ENCODE peak calls at places on chromosomes 2 and 18, in nine cellular contexts. One of them, this sample, is unnamed.

GRCh38 chr2:127128508-127128907 is 21.6 kb upstream of the BIN1 start:
- DNase-seq in T-cell: no peak
- DNase-seq in posterior vena cava: peak
- DNase-seq in A172: no peak
- DNase-seq in cortex of kidney: no peak
- DNase-seq in posterior cingulate gyrus: no peak
- DNase-seq in GOT3: no peak
- DNase-seq in CD8-positive, alpha-beta T cell: no peak
- DNase-seq in chondrocyte: no peak
- DNase-seq in this sample: no peak

GRCh38 chr2:142300517-142300916 is 169.7 kb upstream of the LRP1B start:
- DNase-seq in posterior cingulate gyrus: no peak
- DNase-seq in cortex of kidney: no peak
- DNase-seq in posterior vena cava: no peak
- DNase-seq in chondrocyte: no peak
- DNase-seq in CD8-positive, alpha-beta T cell: no peak
- DNase-seq in A172: no peak
- DNase-seq in T-cell: no peak
- DNase-seq in GOT3: no peak
- DNase-seq in this sample: no peak

GRCh38 chr2:127700527-127701192 is 637 bp upstream of the SFT2D3 start:
- DNase-seq in posterior cingulate gyrus: no peak
- DNase-seq in GOT3: no peak
- DNase-seq in T-cell: no peak
- DNase-seq in A172: peak
- DNase-seq in chondrocyte: no peak
- DNase-seq in CD8-positive, alpha-beta T cell: no peak
- DNase-seq in posterior vena cava: peak
- DNase-seq in cortex of kidney: no peak
- DNase-seq in this sample: no peak

GRCh38 chr2:237625777-237626176 is 1.6 kb upstream of the LRRFIP1 start:
- DNase-seq in A172: no peak
- DNase-seq in cortex of kidney: no peak
- DNase-seq in chondrocyte: no peak
- DNase-seq in GOT3: no peak
- DNase-seq in posterior cingulate gyrus: no peak
- DNase-seq in posterior vena cava: peak
- DNase-seq in T-cell: no peak
- DNase-seq in CD8-positive, alpha-beta T cell: no peak
- DNase-seq in this sample: no peak

GRCh38 chr18:22939649-22940048 is 6.5 kb downstream of the RBBP8 start:
- DNase-seq in T-cell: no peak
- DNase-seq in GOT3: no peak
- DNase-seq in chondrocyte: no peak
- DNase-seq in posterior vena cava: no peak
- DNase-seq in cortex of kidney: no peak
- DNase-seq in A172: no peak
- DNase-seq in CD8-positive, alpha-beta T cell: no peak
- DNase-seq in posterior cingulate gyrus: no peak
- DNase-seq in this sample: no peak

GRCh38 chr18:35236964-35237363 is 3.9 kb upstream of the ZNF397 start:
- DNase-seq in CD8-positive, alpha-beta T cell: no peak
- DNase-seq in A172: no peak
- DNase-seq in cortex of kidney: no peak
- DNase-seq in posterior vena cava: no peak
- DNase-seq in chondrocyte: no peak
- DNase-seq in T-cell: no peak
- DNase-seq in GOT3: no peak
- DNase-seq in posterior cingulate gyrus: no peak
- DNase-seq in this sample: no peak

GRCh38 chr2:58710795-58711279 is 469.7 kb upstream of the FANCL start:
- DNase-seq in posterior vena cava: no peak
- DNase-seq in chondrocyte: no peak
- DNase-seq in posterior cingulate gyrus: peak
- DNase-seq in A172: no peak
- DNase-seq in T-cell: no peak
- DNase-seq in GOT3: no peak
- DNase-seq in cortex of kidney: no peak
- DNase-seq in CD8-positive, alpha-beta T cell: no peak
- DNase-seq in this sample: no peak

GRCh38 chr18:35732134-35732533 is 150.6 kb downstream of the GALNT1 start:
- DNase-seq in T-cell: no peak
- DNase-seq in posterior vena cava: no peak
- DNase-seq in CD8-positive, alpha-beta T cell: no peak
- DNase-seq in posterior cingulate gyrus: no peak
- DNase-seq in chondrocyte: no peak
- DNase-seq in cortex of kidney: no peak
- DNase-seq in A172: no peak
- DNase-seq in GOT3: no peak
- DNase-seq in this sample: no peak

GRCh38 chr2:206800501-206801416 is 35.4 kb downstream of the FASTKD2 start:
- DNase-seq in chondrocyte: no peak
- DNase-seq in A172: peak
- DNase-seq in T-cell: peak
- DNase-seq in GOT3: peak
- DNase-seq in cortex of kidney: no peak
- DNase-seq in CD8-positive, alpha-beta T cell: no peak
- DNase-seq in posterior cingulate gyrus: peak
- DNase-seq in posterior vena cava: peak
- DNase-seq in this sample: peak

GRCh38 chr2:109125595-109126500 is 3.2 kb upstream of the SH3RF3 start:
- DNase-seq in chondrocyte: no peak
- DNase-seq in T-cell: no peak
- DNase-seq in CD8-positive, alpha-beta T cell: no peak
- DNase-seq in posterior vena cava: peak
- DNase-seq in A172: peak
- DNase-seq in cortex of kidney: no peak
- DNase-seq in posterior cingulate gyrus: no peak
- DNase-seq in GOT3: no peak
- DNase-seq in this sample: no peak

GRCh38 chr18:68219867-68220266 is 495.0 kb downstream of the TMX3 start:
- DNase-seq in chondrocyte: no peak
- DNase-seq in T-cell: no peak
- DNase-seq in GOT3: no peak
- DNase-seq in posterior cingulate gyrus: no peak
- DNase-seq in posterior vena cava: no peak
- DNase-seq in A172: no peak
- DNase-seq in cortex of kidney: no peak
- DNase-seq in CD8-positive, alpha-beta T cell: no peak
- DNase-seq in this sample: no peak

GRCh38 chr18:49934457-49934856 is 121.1 kb upstream of the ACAA2 start:
- DNase-seq in posterior vena cava: no peak
- DNase-seq in cortex of kidney: no peak
- DNase-seq in A172: no peak
- DNase-seq in T-cell: no peak
- DNase-seq in GOT3: no peak
- DNase-seq in CD8-positive, alpha-beta T cell: no peak
- DNase-seq in chondrocyte: no peak
- DNase-seq in posterior cingulate gyrus: no peak
- DNase-seq in this sample: no peak

GRCh38 chr2:216635701-216636541 is 2.7 kb downstream of the IGFBP2 start:
- DNase-seq in posterior cingulate gyrus: no peak
- DNase-seq in CD8-positive, alpha-beta T cell: no peak
- DNase-seq in chondrocyte: peak
- DNase-seq in posterior vena cava: peak
- DNase-seq in A172: no peak
- DNase-seq in GOT3: no peak
- DNase-seq in T-cell: no peak
- DNase-seq in cortex of kidney: no peak
- DNase-seq in this sample: no peak

GRCh38 chr2:230925443-230925878 is 419 bp upstream of the GPR55 start:
- DNase-seq in posterior vena cava: peak
- DNase-seq in GOT3: no peak
- DNase-seq in A172: no peak
- DNase-seq in chondrocyte: no peak
- DNase-seq in T-cell: no peak
- DNase-seq in posterior cingulate gyrus: peak
- DNase-seq in cortex of kidney: no peak
- DNase-seq in CD8-positive, alpha-beta T cell: no peak
- DNase-seq in this sample: no peak

GRCh38 chr18:48889115-48889941 is 61.4 kb downstream of the SMAD7 start:
- DNase-seq in chondrocyte: peak
- DNase-seq in GOT3: no peak
- DNase-seq in posterior vena cava: peak
- DNase-seq in cortex of kidney: no peak
- DNase-seq in CD8-positive, alpha-beta T cell: no peak
- DNase-seq in A172: no peak
- DNase-seq in T-cell: no peak
- DNase-seq in posterior cingulate gyrus: no peak
- DNase-seq in this sample: no peak

GRCh38 chr18:75341267-75341666 is 86.2 kb downstream of the SMIM21 start:
- DNase-seq in T-cell: no peak
- DNase-seq in A172: no peak
- DNase-seq in GOT3: no peak
- DNase-seq in cortex of kidney: no peak
- DNase-seq in CD8-positive, alpha-beta T cell: no peak
- DNase-seq in chondrocyte: no peak
- DNase-seq in posterior vena cava: no peak
- DNase-seq in posterior cingulate gyrus: no peak
- DNase-seq in this sample: no peak

GRCh38 chr2:96225016-96225533 is 16.4 kb upstream of the STARD7 start:
- DNase-seq in cortex of kidney: no peak
- DNase-seq in A172: no peak
- DNase-seq in CD8-positive, alpha-beta T cell: no peak
- DNase-seq in posterior vena cava: no peak
- DNase-seq in posterior cingulate gyrus: no peak
- DNase-seq in T-cell: no peak
- DNase-seq in chondrocyte: no peak
- DNase-seq in GOT3: no peak
- DNase-seq in this sample: no peak

GRCh38 chr2:223238301-223238700 is 186.3 kb downstream of the KCNE4 start:
- DNase-seq in A172: no peak
- DNase-seq in T-cell: no peak
- DNase-seq in cortex of kidney: no peak
- DNase-seq in posterior vena cava: no peak
- DNase-seq in GOT3: no peak
- DNase-seq in chondrocyte: no peak
- DNase-seq in posterior cingulate gyrus: no peak
- DNase-seq in CD8-positive, alpha-beta T cell: no peak
- DNase-seq in this sample: no peak

GRCh38 chr18:70672581-70672980 is 383.7 kb downstream of the SOCS6 start:
- DNase-seq in cortex of kidney: no peak
- DNase-seq in CD8-positive, alpha-beta T cell: no peak
- DNase-seq in A172: no peak
- DNase-seq in posterior cingulate gyrus: no peak
- DNase-seq in GOT3: no peak
- DNase-seq in chondrocyte: no peak
- DNase-seq in T-cell: peak
- DNase-seq in posterior vena cava: no peak
- DNase-seq in this sample: no peak

GRCh38 chr2:196291418-196291817 is 120.0 kb upstream of the STK17B start:
- DNase-seq in A172: no peak
- DNase-seq in GOT3: no peak
- DNase-seq in cortex of kidney: no peak
- DNase-seq in chondrocyte: no peak
- DNase-seq in T-cell: no peak
- DNase-seq in posterior cingulate gyrus: no peak
- DNase-seq in posterior vena cava: no peak
- DNase-seq in CD8-positive, alpha-beta T cell: no peak
- DNase-seq in this sample: no peak

GRCh38 chr2:173210270-173211196 is 134.9 kb downstream of the MAP3K20 start:
- DNase-seq in chondrocyte: no peak
- DNase-seq in T-cell: peak
- DNase-seq in posterior vena cava: no peak
- DNase-seq in A172: peak
- DNase-seq in cortex of kidney: no peak
- DNase-seq in posterior cingulate gyrus: no peak
- DNase-seq in GOT3: peak
- DNase-seq in CD8-positive, alpha-beta T cell: peak
- DNase-seq in this sample: no peak

GRCh38 chr2:240293865-240294461 is 141.5 kb upstream of the GPC1 start:
- DNase-seq in posterior cingulate gyrus: peak
- DNase-seq in posterior vena cava: no peak
- DNase-seq in CD8-positive, alpha-beta T cell: no peak
- DNase-seq in GOT3: no peak
- DNase-seq in T-cell: no peak
- DNase-seq in cortex of kidney: no peak
- DNase-seq in chondrocyte: no peak
- DNase-seq in A172: no peak
- DNase-seq in this sample: no peak

GRCh38 chr2:150255528-150255927 is 231.9 kb downstream of the RND3 start:
- DNase-seq in chondrocyte: no peak
- DNase-seq in GOT3: no peak
- DNase-seq in T-cell: no peak
- DNase-seq in cortex of kidney: no peak
- DNase-seq in posterior cingulate gyrus: no peak
- DNase-seq in posterior vena cava: no peak
- DNase-seq in CD8-positive, alpha-beta T cell: no peak
- DNase-seq in A172: no peak
- DNase-seq in this sample: no peak

GRCh38 chr18:59238385-59238784 is 18.4 kb downstream of the GRP start:
- DNase-seq in A172: no peak
- DNase-seq in T-cell: no peak
- DNase-seq in cortex of kidney: no peak
- DNase-seq in chondrocyte: no peak
- DNase-seq in GOT3: no peak
- DNase-seq in posterior vena cava: no peak
- DNase-seq in CD8-positive, alpha-beta T cell: no peak
- DNase-seq in posterior cingulate gyrus: no peak
- DNase-seq in this sample: no peak

GRCh38 chr2:24083567-24084385 is 858 bp downstream of the TP53I3 start:
- DNase-seq in GOT3: no peak
- DNase-seq in cortex of kidney: peak
- DNase-seq in posterior cingulate gyrus: no peak
- DNase-seq in chondrocyte: no peak
- DNase-seq in CD8-positive, alpha-beta T cell: peak
- DNase-seq in T-cell: no peak
- DNase-seq in posterior vena cava: no peak
- DNase-seq in A172: peak
- DNase-seq in this sample: no peak

GRCh38 chr2:235666240-235666781 is 172.5 kb downstream of the AGAP1 start:
- DNase-seq in GOT3: no peak
- DNase-seq in posterior cingulate gyrus: no peak
- DNase-seq in CD8-positive, alpha-beta T cell: no peak
- DNase-seq in posterior vena cava: no peak
- DNase-seq in A172: peak
- DNase-seq in chondrocyte: no peak
- DNase-seq in cortex of kidney: no peak
- DNase-seq in T-cell: no peak
- DNase-seq in this sample: no peak

GRCh38 chr18:77442393-77442792 is 192.7 kb downstream of the GALR1 start:
- DNase-seq in cortex of kidney: no peak
- DNase-seq in A172: no peak
- DNase-seq in T-cell: no peak
- DNase-seq in posterior vena cava: no peak
- DNase-seq in chondrocyte: no peak
- DNase-seq in CD8-positive, alpha-beta T cell: no peak
- DNase-seq in GOT3: no peak
- DNase-seq in posterior cingulate gyrus: peak
- DNase-seq in this sample: no peak

GRCh38 chr2:195603408-195603807 is 53.6 kb upstream of the SLC39A10 start:
- DNase-seq in posterior vena cava: no peak
- DNase-seq in A172: no peak
- DNase-seq in posterior cingulate gyrus: no peak
- DNase-seq in GOT3: no peak
- DNase-seq in T-cell: no peak
- DNase-seq in chondrocyte: no peak
- DNase-seq in cortex of kidney: no peak
- DNase-seq in CD8-positive, alpha-beta T cell: no peak
- DNase-seq in this sample: no peak

GRCh38 chr18:54716586-54716985 is 111.7 kb upstream of the RAB27B start:
- DNase-seq in posterior cingulate gyrus: no peak
- DNase-seq in cortex of kidney: no peak
- DNase-seq in T-cell: no peak
- DNase-seq in CD8-positive, alpha-beta T cell: no peak
- DNase-seq in posterior vena cava: no peak
- DNase-seq in A172: no peak
- DNase-seq in GOT3: no peak
- DNase-seq in chondrocyte: no peak
- DNase-seq in this sample: no peak

This sample was measured in cerebellar nuclear complex.